ENCODE peak calls at places on chromosomes 5 and 9, in ten cellular contexts. C is IMR-90, D is upper lobe of left lung, V is vagina, P is esophagus squamous epithelium, S is gastrocnemius medialis, Q is heart left ventricle, Y is ovary, L is tibial nerve, X is K562. W is an unnamed sample. For H3K27me3, the result is how much of the 10 kb centered on the place peaks cover.

GRCh38 chr9:118643118-118643517 is 726.1 kb downstream of the BRINP1 start:
- DNase-seq in C (no peak), D (no peak), V (no peak), P (no peak), S (no peak), Q (no peak), Y (no peak), L (no peak), X (no peak), W (no peak)

GRCh38 chr5:181130832-181131496 is at the start of gene OR2V1:
- DNase-seq in C (no peak), D (no peak), V (no peak), P (no peak), S (no peak), Q (no peak), Y (no peak), L (no peak), X (no peak), W (no peak)

GRCh38 chr5:173628501-173628900 is 12.1 kb upstream of the BOD1 start:
- DNase-seq in C (no peak), D (no peak), V (no peak), P (no peak), S (no peak), Q (no peak), Y (no peak), L (no peak), X (no peak), W (no peak)

GRCh38 chr5:126096442-126096841 is 326.8 kb upstream of the GRAMD2B start:
- DNase-seq in C (no peak), D (no peak), V (no peak), P (no peak), S (no peak), Q (no peak), Y (no peak), L (no peak), X (no peak), W (no peak)

GRCh38 chr5:152736906-152737305 is 331.8 kb upstream of the NMUR2 start:
- DNase-seq in C (no peak), D (no peak), V (no peak), P (no peak), S (no peak), Q (no peak), Y (no peak), L (no peak), X (no peak), W (no peak)

GRCh38 chr5:113024298-113024697 is 47.7 kb downstream of the DCP2 start:
- DNase-seq in C (no peak), D (no peak), V (no peak), P (no peak), S (no peak), Q (no peak), Y (no peak), L (no peak), X (no peak), W (no peak)

GRCh38 chr9:95023217-95024003 is 294.1 kb downstream of the FANCC start:
- DNase-seq in C (peak), D (peak), V (no peak), P (no peak), S (no peak), Q (peak), Y (no peak), L (no peak), X (no peak), W (no peak)

GRCh38 chr9:744790-745456 is 96.6 kb upstream of the DMRT1 start:
- DNase-seq in C (no peak), D (no peak), V (no peak), P (no peak), S (peak), Q (peak), Y (peak), L (peak), X (no peak), W (no peak)

GRCh38 chr9:82168585-82168984 is 180.0 kb downstream of the SPATA31D1 start:
- DNase-seq in C (peak), D (no peak), V (no peak), P (no peak), S (no peak), Q (no peak), Y (no peak), L (no peak), X (no peak), W (no peak)

GRCh38 chr5:1281038-1281882 is 13.6 kb downstream of the TERT start:
- DNase-seq in C (no peak), D (no peak), V (no peak), P (no peak), S (no peak), Q (peak), Y (no peak), L (no peak), X (no peak), W (peak)

GRCh38 chr5:92849798-92850197 is 731.2 kb downstream of the NR2F1-AS1 start:
- DNase-seq in C (no peak), D (no peak), V (no peak), P (no peak), S (no peak), Q (no peak), Y (no peak), L (no peak), X (no peak), W (no peak)

GRCh38 chr5:54309237-54309636 is 1.1 kb downstream of the ARL15 start:
- DNase-seq in C (peak), D (no peak), V (no peak), P (no peak), S (no peak), Q (no peak), Y (no peak), L (no peak), X (no peak), W (no peak)

GRCh38 chr5:654071-654778 is 38.9 kb downstream of the TPPP start:
- DNase-seq in C (no peak), D (peak), V (no peak), P (no peak), S (no peak), Q (no peak), Y (no peak), L (no peak), X (no peak), W (no peak)

GRCh38 chr5:74016373-74016772 is 390.4 kb downstream of the ARHGEF28 start:
- DNase-seq in C (no peak), D (no peak), V (no peak), P (no peak), S (no peak), Q (no peak), Y (no peak), L (no peak), X (peak), W (no peak)

GRCh38 chr5:133489632-133490031 is 122.7 kb downstream of the FSTL4 start:
- DNase-seq in C (no peak), D (no peak), V (no peak), P (no peak), S (no peak), Q (no peak), Y (no peak), L (no peak), X (no peak), W (no peak)

GRCh38 chr9:97672403-97672802 is 24.7 kb downstream of the XPA start:
- DNase-seq in C (no peak), D (no peak), V (no peak), P (no peak), S (no peak), Q (no peak), Y (no peak), L (no peak), X (no peak), W (no peak)

GRCh38 chr9:63816742-63817621 is 1468.0 kb downstream of the FOXD4L5 start:
- DNase-seq in C (peak), D (peak), V (peak), P (no peak), S (peak), Q (peak), Y (peak), L (peak), X (peak), W (peak)

GRCh38 chr9:107991581-107991980 is 502.0 kb upstream of the KLF4 start:
- DNase-seq in C (no peak), D (peak), V (no peak), P (no peak), S (no peak), Q (no peak), Y (peak), L (no peak), X (no peak), W (no peak)

GRCh38 chr9:123360161-123361085 is 4.4 kb downstream of the CRB2 start:
- DNase-seq in C (no peak), D (peak), V (no peak), P (no peak), S (no peak), Q (no peak), Y (no peak), L (no peak), X (peak), W (peak)

GRCh38 chr9:123002754-123003153 is 30.7 kb upstream of the GPR21 start:
- DNase-seq in C (peak), D (no peak), V (no peak), P (no peak), S (no peak), Q (no peak), Y (no peak), L (no peak), X (no peak), W (no peak)

GRCh38 chr5:139453683-139454567 is 8.6 kb downstream of the ECSCR start:
- DNase-seq in C (no peak), D (no peak), V (no peak), P (no peak), S (no peak), Q (no peak), Y (no peak), L (no peak), X (no peak), W (no peak)

GRCh38 chr9:131100445-131100844 is 4.1 kb downstream of the AIF1L start:
- DNase-seq in C (no peak), D (no peak), V (no peak), P (no peak), S (no peak), Q (no peak), Y (no peak), L (no peak), X (no peak), W (no peak)

GRCh38 chr9:131310833-131311554 is 21.5 kb downstream of the PLPP7 start:
- DNase-seq in C (no peak), D (no peak), V (no peak), P (no peak), S (peak), Q (peak), Y (no peak), L (no peak), X (no peak), W (no peak)

GRCh38 chr9:109319072-109319630 is 1.7 kb downstream of the EPB41L4B start:
- DNase-seq in C (no peak), D (peak), V (no peak), P (no peak), S (no peak), Q (no peak), Y (peak), L (no peak), X (no peak), W (no peak)

GRCh38 chr9:129570450-129571297 is 50.2 kb downstream of the C9orf50 start:
- DNase-seq in C (peak), D (no peak), V (no peak), P (no peak), S (no peak), Q (peak), Y (peak), L (peak), X (peak), W (peak)

GRCh38 chr9:91477106-91477505 is 53.5 kb upstream of the NFIL3 start:
- DNase-seq in C (no peak), D (no peak), V (no peak), P (no peak), S (no peak), Q (no peak), Y (no peak), L (no peak), X (no peak), W (no peak)

GRCh38 chr9:101465330-101465915 is 29.8 kb upstream of the ALDOB start:
- DNase-seq in C (peak), D (no peak), V (no peak), P (no peak), S (no peak), Q (peak), Y (no peak), L (no peak), X (peak), W (peak)

GRCh38 chr9:129344623-129345495 is 166.8 kb upstream of the IER5L start:
- DNase-seq in C (no peak), D (no peak), V (no peak), P (no peak), S (no peak), Q (no peak), Y (no peak), L (no peak), X (no peak), W (no peak)

GRCh38 chr5:93789173-93790070 is 48.0 kb upstream of the POU5F2 start:
- DNase-seq in C (peak), D (no peak), V (no peak), P (no peak), S (no peak), Q (no peak), Y (no peak), L (no peak), X (no peak), W (no peak)

GRCh38 chr9:25557645-25558300 is 120.5 kb downstream of the TUSC1 start:
- DNase-seq in C (no peak), D (peak), V (no peak), P (no peak), S (no peak), Q (no peak), Y (no peak), L (no peak), X (no peak), W (no peak)

GRCh38 chr9:77899679-77900354 is 131.8 kb downstream of the GNAQ start:
- DNase-seq in C (peak), D (no peak), V (no peak), P (no peak), S (no peak), Q (no peak), Y (no peak), L (no peak), X (no peak), W (no peak)

GRCh38 chr5:100901851-100902341 is 1.2 kb downstream of the ST8SIA4 start:
- DNase-seq in C (no peak), D (no peak), V (peak), P (peak), S (no peak), Q (peak), Y (no peak), L (no peak), X (no peak), W (peak)

GRCh38 chr9:100309992-100310391 is 42.8 kb downstream of the TEX10 start:
- DNase-seq in C (no peak), D (no peak), V (no peak), P (no peak), S (no peak), Q (no peak), Y (no peak), L (no peak), X (no peak), W (no peak)

GRCh38 chr5:18465833-18466681 is 831.8 kb downstream of the TAF11L14 start:
- DNase-seq in C (peak), D (no peak), V (no peak), P (no peak), S (no peak), Q (no peak), Y (no peak), L (peak), X (peak), W (peak)

GRCh38 chr9:136886610-136887597 is 588 bp downstream of the TRAF2 start:
- DNase-seq in C (peak), D (no peak), V (peak), P (no peak), S (no peak), Q (no peak), Y (no peak), L (no peak), X (peak), W (peak)
- TF ChIP-seq POLR2A in C (no peak), D (no peak), V (no peak), P (no peak), S (no peak), Q (no peak), Y (no peak), L (no peak), X (peak), W (no peak)

DNA sequence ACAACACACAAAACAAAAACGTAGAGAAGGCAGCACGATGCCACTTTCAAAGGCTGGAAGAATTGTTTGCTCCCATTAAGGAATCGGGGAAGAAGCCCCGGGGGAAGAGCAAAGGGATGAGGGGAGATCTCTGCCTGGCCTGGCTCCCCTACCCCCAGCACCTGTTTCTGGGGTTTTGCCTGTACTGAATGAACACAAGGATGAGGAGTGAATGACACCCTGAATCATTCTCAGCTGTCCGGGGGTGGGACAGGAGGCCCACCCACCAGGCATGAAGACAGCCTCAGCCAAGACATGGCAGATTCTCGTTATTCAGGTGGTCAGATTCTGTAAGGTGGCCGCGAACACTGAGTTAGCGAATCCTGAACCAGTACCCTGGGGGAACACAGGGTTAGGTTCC is 7.5 kb downstream of the TBC1D9B start:
- DNase-seq in C (no peak), D (no peak), V (no peak), P (no peak), S (no peak), Q (no peak), Y (no peak), L (no peak), X (no peak), W (no peak)
- H3K27me3 ChIP-seq in C (under half), D (under half), V (under half), P (under half), S (under half), Q (under half), Y (under half), L (under half), X (under half), W (under half)

DNA sequence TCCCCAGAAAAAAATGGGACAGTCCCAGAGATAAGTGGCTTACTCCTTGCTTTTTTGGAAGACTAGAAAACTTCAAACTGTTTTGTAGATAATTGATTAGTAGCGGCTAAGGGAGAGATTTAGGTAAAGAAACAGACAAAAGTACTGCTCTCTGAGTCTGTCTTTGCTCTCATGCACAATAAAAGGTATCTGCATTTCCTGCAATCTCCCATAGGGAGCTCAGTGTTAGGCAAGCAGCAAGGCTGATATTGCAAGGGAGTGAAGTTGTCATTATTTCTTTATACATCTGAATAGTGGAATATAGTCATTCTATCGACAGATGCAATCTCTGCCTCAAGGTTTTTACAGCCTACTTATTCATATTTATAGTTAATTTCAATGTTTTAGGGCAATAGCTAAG is 54.9 kb upstream of the CAMK4 start:
- DNase-seq in C (no peak), D (no peak), V (no peak), P (no peak), S (no peak), Q (no peak), Y (no peak), L (no peak), X (no peak), W (no peak)
- TF ChIP-seq CTCF in C (no peak), D (no peak), V (no peak), P (no peak), S (no peak), Q (no peak), Y (no peak), L (no peak), X (no peak), W (no peak)

DNA sequence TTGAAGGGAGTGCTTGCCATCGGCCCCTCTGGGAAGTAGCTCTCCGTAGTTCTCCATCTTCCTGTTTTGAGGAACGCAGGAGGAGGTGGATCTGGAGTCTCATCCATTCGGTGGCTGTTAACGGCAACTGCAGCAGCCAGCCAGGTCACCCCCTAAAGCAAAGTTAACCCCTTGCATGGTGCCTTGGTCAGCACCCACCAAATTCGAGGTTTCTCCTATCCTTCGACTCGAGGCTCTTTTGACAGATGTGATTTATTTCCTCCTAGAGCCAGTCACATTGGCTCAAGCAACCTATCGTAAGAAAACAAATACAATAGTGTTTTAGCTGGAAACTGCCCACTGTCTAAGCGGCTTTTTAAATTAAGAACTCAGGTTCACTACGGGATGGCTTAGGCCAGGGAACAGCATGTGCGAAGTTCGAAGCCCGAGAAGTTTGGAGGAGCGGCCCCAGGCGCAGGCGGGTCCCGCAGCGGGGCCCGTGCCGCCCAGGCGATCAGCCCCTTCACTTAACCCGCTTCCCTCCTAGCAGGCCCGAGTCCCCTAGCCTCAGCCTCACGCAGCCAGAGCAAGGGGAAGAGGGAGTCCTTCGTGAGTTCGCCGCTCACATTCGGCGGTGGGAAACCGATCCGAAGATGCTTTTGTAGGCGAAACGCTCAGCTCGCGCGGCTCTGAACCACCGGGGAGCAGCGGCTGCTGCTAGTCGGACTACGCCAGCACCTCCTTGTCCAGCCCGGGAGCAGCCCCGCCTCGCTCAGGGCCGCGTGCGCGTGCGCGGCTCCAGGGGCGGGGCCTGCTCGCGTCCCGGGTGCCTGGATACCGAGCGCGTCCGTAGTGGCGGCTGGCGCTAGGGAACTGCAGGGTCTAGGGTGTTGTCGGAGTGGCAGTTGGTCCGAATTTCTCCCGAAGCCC is at the start of gene ROPN1L:
- DNase-seq in C (peak), D (peak), V (no peak), P (no peak), S (peak), Q (peak), Y (peak), L (peak), X (peak), W (peak)
- TF ChIP-seq POLR2A in C (peak), D (peak), V (peak), P (peak), S (peak), Q (peak), Y (peak), L (no peak), X (peak), W (peak)

GRCh38 chr5:149417714-149418368 is 38.7 kb upstream of the IL17B start:
- DNase-seq in C (no peak), D (no peak), V (no peak), P (no peak), S (no peak), Q (no peak), Y (no peak), L (no peak), X (no peak), W (no peak)

GRCh38 chr5:149419532-149420485 is 40.7 kb upstream of the IL17B start:
- DNase-seq in C (no peak), D (no peak), V (no peak), P (no peak), S (no peak), Q (peak), Y (peak), L (no peak), X (no peak), W (no peak)

GRCh38 chr5:149420509-149421371 is 41.6 kb upstream of the IL17B start:
- DNase-seq in C (peak), D (no peak), V (no peak), P (no peak), S (no peak), Q (no peak), Y (peak), L (peak), X (no peak), W (no peak)

GRCh38 chr5:149416977-149417713 is 38.1 kb upstream of the IL17B start:
- DNase-seq in C (peak), D (no peak), V (no peak), P (no peak), S (no peak), Q (no peak), Y (peak), L (no peak), X (no peak), W (no peak)

DNA sequence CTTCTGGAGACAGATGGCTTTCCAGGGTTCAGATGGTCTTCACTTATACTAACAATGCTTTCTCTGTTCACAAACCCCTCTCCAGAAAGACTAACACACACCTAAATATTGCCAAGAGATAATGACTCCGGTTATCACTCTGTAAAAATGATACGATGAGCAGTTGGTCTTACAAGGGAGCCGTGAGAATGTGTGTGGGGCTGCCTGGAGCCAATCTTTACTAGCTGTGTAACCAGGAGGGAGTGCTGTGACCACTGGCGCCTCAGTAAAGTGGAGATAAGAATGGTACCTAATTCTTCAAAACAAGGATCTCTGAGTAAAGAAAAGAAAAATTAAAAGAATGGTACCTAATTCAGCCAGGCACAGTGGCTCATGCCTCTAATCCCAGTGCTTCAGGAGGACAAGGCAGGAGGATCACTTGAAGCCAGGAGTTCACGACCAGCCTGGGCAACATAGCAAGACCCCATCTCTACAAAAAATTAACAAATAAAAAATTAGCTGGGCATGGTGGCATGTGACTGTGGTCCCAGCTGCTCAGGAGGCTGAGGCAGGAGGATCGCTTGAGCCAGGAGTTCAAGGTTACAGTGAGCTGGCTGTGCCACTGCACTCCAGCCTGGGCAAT is 39.9 kb upstream of the IL17B start:
- DNase-seq in C (no peak), D (no peak), V (no peak), P (no peak), S (no peak), Q (no peak), Y (peak), L (no peak), X (no peak), W (no peak)
- H3K27me3 ChIP-seq in C (under half), D (under half), V (under half), P (under half), S (under half), Q (under half), Y (under half), L (under half), X (under half), W (under half)

W was measured in Peyer's patch.